ENCODE peak calls at places on chromosomes 6 and 20, in four cellular contexts. One of them, this sample, is unnamed.

GRCh38 chr6:38404355-38404754 is 235.4 kb downstream of the BTBD9 start:
- DNase-seq in progenitor cell of endocrine pancreas: no peak
- DNase-seq in RPMI7951: no peak
- DNase-seq in bronchial epithelial cell: peak
- DNase-seq in this sample: no peak

GRCh38 chr6:33994198-33995045 is 151.5 kb downstream of the GRM4 start:
- DNase-seq in RPMI7951: no peak
- DNase-seq in progenitor cell of endocrine pancreas: no peak
- DNase-seq in bronchial epithelial cell: no peak
- DNase-seq in this sample: no peak

GRCh38 chr6:145137425-145137824 is 597.9 kb downstream of the EPM2A start:
- DNase-seq in progenitor cell of endocrine pancreas: no peak
- DNase-seq in bronchial epithelial cell: peak
- DNase-seq in RPMI7951: peak
- DNase-seq in this sample: peak

GRCh38 chr6:93580441-93580840 is 161.1 kb upstream of the EPHA7 start:
- DNase-seq in RPMI7951: no peak
- DNase-seq in bronchial epithelial cell: no peak
- DNase-seq in progenitor cell of endocrine pancreas: no peak
- DNase-seq in this sample: no peak

GRCh38 chr6:145569140-145569539 is 166.2 kb downstream of the EPM2A start:
- DNase-seq in bronchial epithelial cell: peak
- DNase-seq in progenitor cell of endocrine pancreas: no peak
- DNase-seq in RPMI7951: peak
- DNase-seq in this sample: peak

GRCh38 chr20:50138479-50139393 is 14.8 kb downstream of the PEDS1 start:
- DNase-seq in progenitor cell of endocrine pancreas: no peak
- DNase-seq in RPMI7951: peak
- DNase-seq in bronchial epithelial cell: no peak
- DNase-seq in this sample: no peak

GRCh38 chr20:53148764-53149163 is 176.6 kb downstream of the TSHZ2 start:
- DNase-seq in RPMI7951: no peak
- DNase-seq in progenitor cell of endocrine pancreas: no peak
- DNase-seq in bronchial epithelial cell: no peak
- DNase-seq in this sample: no peak

GRCh38 chr20:41509801-41510200 is 108.4 kb downstream of the CHD6 start:
- DNase-seq in bronchial epithelial cell: peak
- DNase-seq in progenitor cell of endocrine pancreas: no peak
- DNase-seq in RPMI7951: no peak
- DNase-seq in this sample: no peak

GRCh38 chr6:14324042-14324441 is 206.5 kb downstream of the CD83 start:
- DNase-seq in RPMI7951: no peak
- DNase-seq in progenitor cell of endocrine pancreas: no peak
- DNase-seq in bronchial epithelial cell: peak
- DNase-seq in this sample: peak

GRCh38 chr6:160015778-160016684 is 47.1 kb downstream of the IGF2R start:
- DNase-seq in progenitor cell of endocrine pancreas: no peak
- DNase-seq in RPMI7951: no peak
- DNase-seq in bronchial epithelial cell: no peak
- DNase-seq in this sample: no peak

GRCh38 chr6:134938896-134939295 is 11.0 kb downstream of the ALDH8A1 start:
- DNase-seq in progenitor cell of endocrine pancreas: no peak
- DNase-seq in RPMI7951: no peak
- DNase-seq in bronchial epithelial cell: peak
- DNase-seq in this sample: peak

GRCh38 chr20:50982372-50982771 is 23.8 kb downstream of the MOCS3 start:
- DNase-seq in bronchial epithelial cell: peak
- DNase-seq in progenitor cell of endocrine pancreas: no peak
- DNase-seq in RPMI7951: peak
- DNase-seq in this sample: peak

GRCh38 chr6:69105288-69105687 is 470.2 kb downstream of the ADGRB3 start:
- DNase-seq in bronchial epithelial cell: no peak
- DNase-seq in progenitor cell of endocrine pancreas: no peak
- DNase-seq in RPMI7951: no peak
- DNase-seq in this sample: peak

GRCh38 chr20:3679749-3680700 is 1.8 kb downstream of the ADAM33 start:
- DNase-seq in RPMI7951: peak
- DNase-seq in progenitor cell of endocrine pancreas: no peak
- DNase-seq in bronchial epithelial cell: no peak
- DNase-seq in this sample: peak

This sample was measured in ELR.